ENCODE peak calls at places on chromosomes 6 and 20, in seven cellular contexts. I is RWPE1, J is cardiac fibroblast, X is natural killer cell, D is nephron progenitor cell, R is tibial artery, H is PC-9. V is an unnamed sample.

GRCh38 chr6:154197176-154197850 is 158.3 kb downstream of the OPRM1 start:
- DNase-seq in I (peak), J (peak), X (no peak), D (no peak), R (no peak), H (no peak), V (no peak)

GRCh38 chr6:118080547-118080946 is 173.5 kb downstream of the SLC35F1 start:
- DNase-seq in I (no peak), J (no peak), X (no peak), D (no peak), R (no peak), H (no peak), V (no peak)

GRCh38 chr6:79718509-79719247 is 87.5 kb downstream of the SH3BGRL2 start:
- DNase-seq in I (no peak), J (peak), X (no peak), D (no peak), R (no peak), H (no peak), V (no peak)

GRCh38 chr6:3908961-3909360 is 59.8 kb downstream of the FAM50B start:
- DNase-seq in I (no peak), J (no peak), X (no peak), D (no peak), R (no peak), H (no peak), V (no peak)

GRCh38 chr6:168095171-168095691 is 16.2 kb upstream of the FRMD1 start:
- DNase-seq in I (no peak), J (no peak), X (no peak), D (no peak), R (no peak), H (no peak), V (peak)

GRCh38 chr6:110181131-110182027 is 1.2 kb downstream of the CDC40 start:
- DNase-seq in I (no peak), J (peak), X (no peak), D (no peak), R (no peak), H (no peak), V (peak)

GRCh38 chr6:75178757-75179156 is 27.1 kb downstream of the COL12A1 start:
- DNase-seq in I (no peak), J (no peak), X (no peak), D (no peak), R (no peak), H (no peak), V (no peak)

GRCh38 chr6:77740380-77740779 is 87.5 kb downstream of the MEI4 start:
- DNase-seq in I (peak), J (peak), X (no peak), D (no peak), R (no peak), H (no peak), V (no peak)

GRCh38 chr20:22160254-22160653 is 424.1 kb downstream of the FOXA2 start:
- DNase-seq in I (no peak), J (no peak), X (no peak), D (no peak), R (no peak), H (no peak), V (no peak)

GRCh38 chr6:27679968-27680694 is 207.2 kb upstream of the ZNF184 start:
- DNase-seq in I (no peak), J (no peak), X (no peak), D (peak), R (no peak), H (no peak), V (no peak)

GRCh38 chr6:142416179-142416578 is 114.4 kb downstream of the ADGRG6 start:
- DNase-seq in I (peak), J (peak), X (no peak), D (no peak), R (no peak), H (no peak), V (no peak)

GRCh38 chr20:56628015-56628872 is 862 bp upstream of the TFAP2C start:
- DNase-seq in I (peak), J (no peak), X (no peak), D (peak), R (no peak), H (peak), V (no peak)

DNA sequence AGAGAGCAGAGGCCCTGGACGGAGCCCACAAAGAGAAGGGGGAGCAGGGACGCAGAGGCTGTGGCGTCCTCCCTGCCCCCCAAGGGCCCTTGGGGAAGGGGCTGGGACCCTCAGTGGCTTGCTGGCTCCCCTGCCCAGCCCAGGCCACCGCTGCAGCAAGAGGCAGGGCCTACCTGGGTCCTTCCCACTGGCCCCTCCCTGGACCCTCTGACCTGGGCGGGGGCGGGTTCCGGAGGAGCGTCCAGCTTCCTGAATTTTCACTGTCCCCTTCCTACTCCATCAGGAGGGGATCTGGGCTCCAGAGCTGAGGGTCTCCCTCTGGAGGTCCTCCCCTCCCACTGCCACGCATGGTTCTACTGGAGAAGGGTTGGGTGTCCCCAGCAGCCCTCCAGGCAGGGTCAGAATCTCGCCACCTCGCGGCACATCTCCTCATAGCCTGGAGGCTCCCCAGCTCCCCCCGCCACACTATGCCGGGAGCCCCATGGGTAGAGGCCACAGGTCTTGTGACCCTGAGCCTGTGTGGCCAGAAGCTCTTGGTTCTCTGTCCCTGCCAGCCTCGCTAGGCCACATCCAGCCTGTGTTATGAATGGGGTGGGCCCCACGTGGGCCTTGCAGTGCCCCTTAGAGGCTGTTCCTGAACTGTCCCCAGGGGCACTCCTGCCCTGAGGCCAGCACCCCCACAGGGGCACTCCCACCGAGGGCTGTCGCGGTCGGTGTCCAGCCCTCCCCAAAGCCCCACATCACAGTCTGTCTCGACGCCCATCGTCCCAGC is 1.0 kb upstream of the SOX18 start:
- DNase-seq in I (no peak), J (no peak), X (no peak), D (no peak), R (no peak), H (no peak), V (no peak)
- TF ChIP-seq CTCF in I (no peak), J (no peak), X (no peak), D (no peak), R (no peak), H (no peak), V (no peak)

DNA sequence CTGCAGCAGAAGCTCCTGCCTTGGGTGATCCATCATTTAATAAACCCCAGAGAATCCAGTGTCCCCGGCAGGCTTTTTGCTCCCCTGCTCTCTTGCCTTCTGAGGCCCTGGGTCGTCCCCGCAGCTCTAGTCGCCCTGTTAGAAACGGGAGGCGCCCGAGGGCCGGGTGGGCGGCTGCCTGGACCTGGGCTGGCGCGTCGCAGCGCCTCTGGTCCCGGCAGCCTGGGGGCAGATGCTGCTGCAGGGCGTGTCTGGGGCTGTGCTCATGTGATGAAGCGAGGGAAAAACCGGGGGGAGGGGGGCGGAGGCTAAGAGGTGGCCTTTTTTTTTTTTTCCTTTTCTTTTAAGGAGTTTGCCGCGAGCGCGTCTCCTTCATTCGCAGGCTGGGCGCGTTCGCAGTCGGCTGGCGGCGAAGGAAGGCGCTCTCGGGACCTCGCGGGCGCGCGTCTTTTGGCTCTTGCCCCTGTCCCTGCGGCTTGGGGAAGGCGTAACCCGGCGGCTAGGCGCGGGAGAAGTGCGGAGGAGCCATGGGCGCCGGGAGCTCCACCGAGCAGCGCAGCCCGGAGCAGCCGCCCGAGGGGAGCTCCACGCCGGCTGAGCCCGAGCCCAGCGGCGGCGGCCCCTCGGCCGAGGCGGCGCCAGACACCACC is 394 bp downstream of the AKAP12 start:
- DNase-seq in I (peak), J (peak), X (no peak), D (peak), R (peak), H (peak), V (no peak)
- TF ChIP-seq CTCF in I (no peak), J (no peak), X (no peak), D (no peak), R (no peak), H (no peak), V (no peak)

GRCh38 chr20:50666709-50667310 is 24.5 kb downstream of the RIPOR3 start:
- DNase-seq in I (no peak), J (no peak), X (no peak), D (no peak), R (no peak), H (no peak), V (no peak)

GRCh38 chr20:50659975-50660670 is 31.2 kb downstream of the RIPOR3 start:
- DNase-seq in I (no peak), J (no peak), X (no peak), D (no peak), R (no peak), H (no peak), V (no peak)

GRCh38 chr20:50658804-50659380 is 32.5 kb downstream of the RIPOR3 start:
- DNase-seq in I (no peak), J (no peak), X (no peak), D (no peak), R (no peak), H (peak), V (no peak)

GRCh38 chr20:50664248-50664647 is 27.1 kb downstream of the RIPOR3 start:
- DNase-seq in I (no peak), J (no peak), X (no peak), D (no peak), R (no peak), H (no peak), V (no peak)

GRCh38 chr20:50663095-50663821 is 28.1 kb downstream of the RIPOR3 start:
- DNase-seq in I (peak), J (no peak), X (no peak), D (no peak), R (no peak), H (peak), V (no peak)
- TF ChIP-seq CTCF in I (no peak), J (no peak), X (no peak), D (no peak), R (no peak), H (peak), V (no peak)

GRCh38 chr6:91173651-91174050 is 586.8 kb upstream of the MAP3K7 start:
- DNase-seq in I (no peak), J (no peak), X (no peak), D (no peak), R (no peak), H (no peak), V (no peak)

GRCh38 chr6:91164105-91164504 is 577.2 kb upstream of the MAP3K7 start:
- DNase-seq in I (no peak), J (no peak), X (no peak), D (no peak), R (no peak), H (no peak), V (no peak)

GRCh38 chr6:91166271-91166670 is 579.4 kb upstream of the MAP3K7 start:
- DNase-seq in I (no peak), J (no peak), X (no peak), D (no peak), R (no peak), H (no peak), V (no peak)

DNA sequence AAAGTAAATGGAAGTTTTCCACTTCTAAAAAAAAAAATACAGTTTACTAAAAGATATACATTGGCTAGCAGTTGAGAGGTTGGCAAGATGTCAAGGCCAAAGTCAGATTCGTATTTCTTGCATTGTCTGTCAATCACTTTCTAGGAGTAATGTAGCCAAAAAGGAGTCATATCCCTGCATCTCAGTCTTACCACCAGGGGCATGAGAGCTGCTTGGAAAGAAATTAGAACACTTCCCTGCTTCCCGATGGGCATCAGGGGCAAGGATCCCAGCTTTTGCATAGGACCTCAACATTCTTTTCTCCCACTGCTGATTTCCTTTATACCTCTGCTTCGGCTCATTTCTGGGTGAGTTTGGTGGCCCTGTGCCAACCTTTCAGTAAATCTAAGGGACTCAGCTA is 581.0 kb upstream of the MAP3K7 start:
- DNase-seq in I (no peak), J (no peak), X (no peak), D (no peak), R (no peak), H (no peak), V (no peak)
- TF ChIP-seq CTCF in I (peak), J (no peak), X (no peak), D (peak), R (no peak), H (no peak), V (no peak)

DNA sequence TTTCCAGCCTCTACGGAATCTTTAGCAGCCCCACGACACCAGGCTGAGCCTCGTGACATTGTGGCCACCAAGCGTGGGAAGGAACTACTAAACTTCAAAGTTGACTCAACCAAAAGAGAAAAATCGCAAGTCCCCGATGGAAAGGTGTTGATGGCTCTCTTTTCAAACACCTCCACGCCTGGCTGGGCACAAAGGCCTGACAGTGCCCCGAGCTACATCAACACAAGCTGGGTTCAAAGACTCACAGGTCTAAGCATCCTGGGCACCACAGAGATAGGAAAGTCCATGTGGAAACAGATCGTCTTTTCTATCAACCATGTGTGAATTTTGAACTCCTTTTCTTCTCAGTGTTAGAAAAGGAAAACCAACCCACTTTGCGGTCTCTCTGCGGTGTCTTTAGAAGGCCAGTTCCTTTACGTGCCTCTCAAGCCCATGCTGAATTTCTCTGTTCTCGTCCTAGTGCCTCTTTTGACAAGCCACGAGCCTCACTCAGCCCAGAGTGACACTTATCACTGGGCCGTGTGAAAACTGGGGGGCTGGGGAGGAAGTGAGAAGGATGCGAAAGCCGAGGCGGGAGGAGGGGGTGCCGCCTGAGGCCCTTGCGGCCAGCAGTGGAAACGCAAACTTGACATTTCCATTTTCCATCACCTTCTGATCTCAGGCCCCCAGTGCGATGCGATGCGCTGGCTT is 59.4 kb downstream of the GFOD1 start:
- DNase-seq in I (no peak), J (no peak), X (peak), D (peak), R (no peak), H (no peak), V (peak)
- TF ChIP-seq CTCF in I (no peak), J (no peak), X (peak), D (peak), R (no peak), H (no peak), V (peak)

DNA sequence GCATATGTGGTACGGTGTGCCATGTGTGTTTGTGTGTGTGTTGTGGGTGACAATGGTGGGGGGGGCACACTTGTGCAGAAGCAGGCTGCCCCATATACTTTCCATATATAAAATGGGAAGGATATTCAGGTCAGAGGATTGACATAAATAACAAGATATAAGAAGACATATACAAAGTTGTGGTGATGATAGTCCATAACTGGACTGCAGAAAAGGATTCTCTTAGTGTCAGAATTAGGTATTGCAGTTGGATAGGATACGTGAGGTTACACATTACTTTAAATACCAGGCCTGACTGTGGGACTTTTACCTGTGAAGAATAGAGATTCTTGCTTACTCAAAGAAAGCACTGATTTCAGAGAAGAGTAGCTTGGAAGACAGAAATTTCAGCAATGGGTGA is 1260.3 kb downstream of the EPHA7 start:
- DNase-seq in I (no peak), J (no peak), X (no peak), D (no peak), R (no peak), H (no peak), V (no peak)
- TF ChIP-seq CTCF in I (no peak), J (no peak), X (no peak), D (no peak), R (no peak), H (no peak), V (no peak)

GRCh38 chr20:34074101-34074760 is 37.8 kb downstream of the EIF2S2 start:
- DNase-seq in I (peak), J (no peak), X (no peak), D (no peak), R (no peak), H (no peak), V (no peak)

GRCh38 chr20:34072778-34073177 is 39.3 kb downstream of the EIF2S2 start:
- DNase-seq in I (no peak), J (no peak), X (no peak), D (no peak), R (no peak), H (no peak), V (no peak)

GRCh38 chr20:34076952-34077351 is 35.1 kb downstream of the EIF2S2 start:
- DNase-seq in I (no peak), J (no peak), X (no peak), D (no peak), R (no peak), H (no peak), V (no peak)

GRCh38 chr20:34078540-34078939 is 33.5 kb downstream of the EIF2S2 start:
- DNase-seq in I (no peak), J (no peak), X (no peak), D (no peak), R (no peak), H (no peak), V (no peak)

DNA sequence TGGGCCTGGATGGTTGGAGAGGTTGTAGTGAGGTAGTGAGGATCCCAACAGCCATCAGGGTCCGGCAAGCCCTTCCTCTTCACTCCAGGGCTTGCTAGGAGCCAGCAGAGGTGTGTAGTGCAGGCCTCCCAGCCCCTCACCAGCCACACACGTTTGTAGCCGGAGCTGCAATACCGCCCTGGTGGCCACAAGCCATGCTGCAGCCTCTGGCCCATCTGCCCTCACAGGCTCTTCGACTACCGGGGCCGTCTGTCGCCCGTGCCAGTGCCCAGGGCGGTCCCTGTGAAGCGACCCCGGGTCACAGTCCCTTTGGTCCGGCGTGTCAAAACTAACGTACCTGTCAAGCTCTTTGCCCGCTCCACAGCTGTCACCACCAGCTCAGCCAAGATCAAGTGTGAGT is 36.4 kb downstream of the EIF2S2 start:
- DNase-seq in I (no peak), J (no peak), X (no peak), D (no peak), R (no peak), H (no peak), V (no peak)
- TF ChIP-seq CTCF in I (no peak), J (peak), X (no peak), D (no peak), R (no peak), H (no peak), V (no peak)

DNA sequence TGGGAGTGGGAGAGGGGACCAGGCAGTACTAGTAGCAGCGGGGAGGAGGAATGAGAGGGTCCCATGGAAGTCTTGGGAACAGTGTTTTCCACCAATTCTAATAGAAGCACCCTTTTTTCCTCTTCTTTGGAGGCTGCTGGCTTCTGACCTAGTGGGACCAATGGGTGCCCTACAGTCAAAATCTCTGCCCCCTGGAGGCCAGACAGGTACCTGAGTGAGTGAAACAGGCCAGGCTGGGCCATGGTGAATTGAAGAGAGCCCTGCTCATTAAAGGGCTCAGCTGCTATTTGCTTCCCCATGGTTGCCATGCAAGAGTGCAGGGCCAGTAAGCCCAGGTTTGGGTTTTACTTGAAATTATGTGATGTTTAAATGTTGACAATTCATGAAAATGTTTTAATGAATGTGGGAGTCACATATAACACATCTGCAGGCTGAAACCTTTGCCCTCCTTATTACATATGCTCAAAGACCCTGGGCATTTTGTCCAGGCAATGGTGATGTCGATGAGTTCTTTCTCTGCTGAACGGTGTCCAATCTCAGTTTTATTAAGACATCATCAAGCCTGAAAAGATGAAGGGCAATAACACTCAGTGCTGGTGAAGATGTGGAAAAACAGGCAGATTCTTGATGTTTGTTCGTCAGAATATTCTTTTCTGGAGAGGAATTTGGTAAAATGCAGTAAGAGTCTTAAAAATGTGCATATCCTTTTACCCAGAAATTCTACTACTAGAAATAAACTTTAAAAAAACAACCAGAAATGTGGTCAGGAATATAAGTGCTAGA is 42.3 kb upstream of the OCSTAMP start:
- DNase-seq in I (no peak), J (no peak), X (no peak), D (no peak), R (no peak), H (no peak), V (no peak)
- TF ChIP-seq CTCF in I (no peak), J (no peak), X (no peak), D (no peak), R (no peak), H (no peak), V (peak)

V was measured in CD14-positive monocyte.